ENCODE peak calls at places on chromosomes 12 and 14, in four cellular contexts. Z, D, R and F are unnamed samples.

GRCh38 chr14:69299286-69300035 is 39.5 kb downstream of the GALNT16 start:
- DNase-seq in Z (no peak), D (no peak), R (no peak), F (no peak)

GRCh38 chr14:53630336-53630735 is 326.3 kb downstream of the BMP4 start:
- DNase-seq in Z (peak), D (no peak), R (no peak), F (no peak)

GRCh38 chr12:23938422-23938821 is 11.0 kb downstream of the SOX5 start:
- DNase-seq in Z (no peak), D (no peak), R (no peak), F (no peak)

GRCh38 chr14:35992816-35993511 is 166.8 kb downstream of the BRMS1L start:
- DNase-seq in Z (no peak), D (no peak), R (no peak), F (no peak)

GRCh38 chr12:990308-990648 is 745 bp upstream of the ERC1 start:
- DNase-seq in Z (peak), D (peak), R (no peak), F (peak)

GRCh38 chr12:55696796-55697462 is 10.8 kb downstream of the ITGA7 start:
- DNase-seq in Z (no peak), D (no peak), R (no peak), F (no peak)

GRCh38 chr12:52267699-52268098 is 6.7 kb upstream of the KRT86 start:
- DNase-seq in Z (no peak), D (no peak), R (no peak), F (no peak)

GRCh38 chr12:120887253-120888043 is 16.7 kb downstream of the SPPL3 start:
- DNase-seq in Z (no peak), D (no peak), R (no peak), F (no peak)

GRCh38 chr12:92927055-92927435 is 2.0 kb downstream of the EEA1 start:
- DNase-seq in Z (peak), D (no peak), R (peak), F (no peak)

GRCh38 chr12:64173456-64173855 is 48.6 kb downstream of the KICS2 start:
- DNase-seq in Z (no peak), D (no peak), R (no peak), F (no peak)

GRCh38 chr12:132389526-132390286 is 60.3 kb upstream of the GALNT9 start:
- DNase-seq in Z (no peak), D (no peak), R (no peak), F (no peak)

GRCh38 chr12:69348162-69348938 is at the start of gene LYZ:
- DNase-seq in Z (no peak), D (no peak), R (no peak), F (peak)

GRCh38 chr12:19671695-19672094 is 232.4 kb downstream of the AEBP2 start:
- DNase-seq in Z (no peak), D (no peak), R (no peak), F (no peak)

GRCh38 chr12:91098942-91099341 is 12.4 kb downstream of the LUM start:
- DNase-seq in Z (peak), D (peak), R (no peak), F (no peak)

GRCh38 chr12:104137175-104137901 is 672 bp downstream of the NFYB start:
- DNase-seq in Z (peak), D (peak), R (peak), F (no peak)

GRCh38 chr12:120965125-120965524 is 13.2 kb upstream of the HNF1A start:
- DNase-seq in Z (no peak), D (no peak), R (no peak), F (no peak)

GRCh38 chr12:89980236-89980635 is 271.6 kb upstream of the ATP2B1 start:
- DNase-seq in Z (peak), D (no peak), R (no peak), F (peak)

GRCh38 chr12:92593734-92594402 is 108.9 kb upstream of the PLEKHG7 start:
- DNase-seq in Z (peak), D (no peak), R (peak), F (peak)

GRCh38 chr14:71236430-71236829 is 329.2 kb downstream of the PCNX1 start:
- DNase-seq in Z (no peak), D (no peak), R (no peak), F (no peak)

GRCh38 chr12:88273450-88273849 is 131.3 kb downstream of the TMTC3 start:
- DNase-seq in Z (no peak), D (no peak), R (no peak), F (no peak)

GRCh38 chr14:103534576-103535061 is 5.6 kb downstream of the TRMT61A start:
- DNase-seq in Z (no peak), D (no peak), R (no peak), F (no peak)

GRCh38 chr14:79701371-79701770 is 509.9 kb downstream of the DIO2 start:
- DNase-seq in Z (no peak), D (no peak), R (no peak), F (no peak)

GRCh38 chr14:71988954-71989353 is 56.7 kb downstream of the RGS6 start:
- DNase-seq in Z (no peak), D (no peak), R (no peak), F (no peak)

GRCh38 chr12:103671367-103671766 is 84.3 kb downstream of the STAB2 start:
- DNase-seq in Z (no peak), D (no peak), R (no peak), F (no peak)

GRCh38 chr12:48084841-48085460 is 20.9 kb downstream of the SENP1 start:
- DNase-seq in Z (no peak), D (no peak), R (no peak), F (no peak)

GRCh38 chr12:50786498-50787231 is 22.8 kb downstream of the ATF1 start:
- DNase-seq in Z (peak), D (no peak), R (no peak), F (no peak)

GRCh38 chr12:19779393-19780056 is 340.2 kb downstream of the AEBP2 start:
- DNase-seq in Z (peak), D (no peak), R (no peak), F (no peak)

GRCh38 chr12:13045816-13046215 is 1.6 kb downstream of the FAM234B start:
- DNase-seq in Z (no peak), D (no peak), R (no peak), F (no peak)

GRCh38 chr12:68310370-68310769 is 21.8 kb downstream of the MDM1 start:
- DNase-seq in Z (peak), D (no peak), R (no peak), F (no peak)

DNA sequence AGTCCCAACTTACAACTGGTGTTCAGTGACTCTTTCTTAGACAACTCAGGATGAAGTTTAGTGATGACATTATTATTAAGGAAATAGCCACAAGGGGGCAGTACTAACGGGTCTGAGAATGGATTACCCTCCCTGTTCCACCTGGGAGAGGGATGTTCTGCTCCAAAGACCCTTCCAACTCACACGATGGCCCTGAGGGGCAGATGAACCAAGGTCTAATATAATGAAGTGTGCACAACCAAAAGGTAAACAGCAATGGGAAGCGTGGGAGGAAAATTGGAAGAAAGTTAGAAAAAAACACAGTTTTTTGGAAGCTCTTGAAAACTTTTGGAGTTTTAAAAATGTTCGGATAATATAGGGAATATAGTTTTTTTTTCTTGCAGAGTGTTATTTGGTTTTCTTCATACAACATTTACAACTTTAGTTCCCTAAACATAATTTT is 24.0 kb downstream of the FGF6 start:
- DNase-seq in Z (peak), D (no peak), R (no peak), F (no peak)
- TF ChIP-seq CTCF in Z (peak), D (no peak), R (peak), F (peak)

GRCh38 chr12:57101892-57102695 is 9.1 kb downstream of the STAT6 start:
- DNase-seq in Z (no peak), D (no peak), R (peak), F (no peak)
- TF ChIP-seq CTCF in Z (no peak), D (no peak), R (no peak), F (no peak)

DNA sequence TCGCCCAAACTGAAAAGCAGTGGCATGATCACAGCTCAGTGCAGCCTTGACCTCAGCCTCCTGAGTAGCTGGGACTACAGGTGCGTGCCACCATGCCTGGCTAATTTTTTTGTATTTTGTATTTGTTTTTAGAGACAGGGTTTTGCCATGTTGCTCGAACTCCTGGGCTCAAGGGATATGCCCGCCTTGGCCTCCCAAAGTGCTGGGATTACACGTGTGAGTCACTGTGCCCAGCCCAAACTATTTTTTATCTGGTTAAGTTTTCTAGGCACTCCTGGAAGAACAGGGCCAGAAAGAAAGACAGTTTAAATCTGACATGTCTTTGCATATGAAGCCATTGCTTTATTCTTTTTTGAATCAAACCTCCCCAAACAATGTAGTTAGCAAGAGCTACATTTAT is 27.5 kb upstream of the PTGR2 start:
- DNase-seq in Z (no peak), D (no peak), R (no peak), F (no peak)
- TF ChIP-seq CTCF in Z (no peak), D (no peak), R (no peak), F (no peak)

GRCh38 chr12:6373022-6373787 is 2.2 kb downstream of the SCNN1A start:
- DNase-seq in Z (no peak), D (no peak), R (no peak), F (no peak)

GRCh38 chr12:6369916-6370575 is 5.3 kb downstream of the SCNN1A start:
- DNase-seq in Z (no peak), D (no peak), R (no peak), F (peak)

GRCh38 chr12:6372403-6373003 is 2.9 kb downstream of the SCNN1A start:
- DNase-seq in Z (peak), D (no peak), R (no peak), F (no peak)

GRCh38 chr12:6370576-6370935 is 4.8 kb downstream of the SCNN1A start:
- DNase-seq in Z (no peak), D (no peak), R (no peak), F (no peak)

DNA sequence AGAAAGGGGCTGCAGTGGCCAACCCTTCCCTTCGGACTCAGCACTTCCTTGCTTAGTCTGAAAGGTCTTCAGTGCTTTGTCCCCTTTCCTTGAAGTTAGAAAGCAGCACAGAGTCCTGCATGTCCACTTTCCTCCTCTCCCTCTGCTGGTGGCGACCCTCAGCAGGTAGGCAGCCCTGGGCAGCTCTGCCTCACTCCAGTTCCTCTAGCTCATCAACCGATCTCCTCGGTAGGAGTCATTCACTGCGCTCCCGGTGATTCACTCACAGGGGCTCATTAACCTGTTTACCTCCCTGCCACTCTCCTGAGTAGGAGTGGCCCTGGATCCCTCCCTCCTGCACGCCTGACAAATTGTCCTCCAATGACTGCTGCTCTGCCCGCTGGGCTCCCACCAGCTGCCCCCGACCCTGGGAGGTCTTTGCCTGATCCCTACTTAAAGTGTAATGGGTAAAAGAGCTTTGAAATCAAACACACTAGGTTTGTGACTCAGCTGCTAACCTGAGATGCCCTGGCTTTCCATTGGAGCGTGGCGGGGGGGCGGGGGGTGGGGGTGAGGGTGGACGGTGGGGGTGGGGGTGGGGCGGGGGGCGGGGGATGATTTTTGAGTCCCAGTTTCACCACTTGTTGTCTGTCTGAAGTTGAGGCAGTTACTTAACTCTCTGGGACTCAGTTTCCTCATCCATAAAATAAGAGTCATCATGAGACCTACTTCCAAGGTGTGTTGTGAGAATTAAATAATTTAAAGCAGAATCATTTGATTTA is 4.2 kb downstream of the SCNN1A start:
- DNase-seq in Z (peak), D (no peak), R (no peak), F (no peak)
- TF ChIP-seq CTCF in Z (no peak), D (no peak), R (no peak), F (no peak)

GRCh38 chr12:71107976-71108749 is 49.6 kb downstream of the TSPAN8 start:
- DNase-seq in Z (no peak), D (peak), R (no peak), F (no peak)

GRCh38 chr12:71109834-71110233 is 48.0 kb downstream of the TSPAN8 start:
- DNase-seq in Z (no peak), D (no peak), R (no peak), F (no peak)
- TF ChIP-seq CTCF in Z (no peak), D (no peak), R (no peak), F (no peak)